ENCODE peak calls at places on chromosomes 5 and 9, in four cellular contexts. N is mesenchymal stem cell, L is fibroblast of lung, A is ovary. V is an unnamed sample.
A peak's percentile ranks its signal among the peaks of the same experiment; 100 is the strongest.

GRCh38 chr5:108625654-108626053 is 122.0 kb upstream of the FER start:
- DNase-seq in N (no peak), L (no peak), A (no peak), V (no peak)

GRCh38 chr5:74075496-74075895 is 449.5 kb downstream of the ARHGEF28 start:
- DNase-seq in N (no peak), L (no peak), A (no peak), V (no peak)

GRCh38 chr9:108001219-108001618 is 511.6 kb upstream of the KLF4 start:
- DNase-seq in N (peak; percentile 46), L (peak; percentile 9), A (no peak), V (no peak)

GRCh38 chr5:6572086-6572824 is 60.6 kb downstream of the NSUN2 start:
- DNase-seq in N (no peak), L (no peak), A (no peak), V (no peak)

GRCh38 chr9:87107072-87107471 is 159.8 kb upstream of the GAS1 start:
- DNase-seq in N (no peak), L (no peak), A (no peak), V (peak; percentile 31)

GRCh38 chr5:1887400-1888360 is 5.0 kb upstream of the IRX4 start:
- DNase-seq in N (no peak), L (no peak), A (no peak), V (no peak)

GRCh38 chr5:32172908-32173393 is 1.2 kb downstream of the GOLPH3 start:
- DNase-seq in N (peak; percentile 41), L (no peak), A (no peak), V (no peak)

GRCh38 chr5:59831341-59831989 is 62.1 kb downstream of the PDE4D start:
- DNase-seq in N (peak; percentile 86), L (peak; percentile 58), A (no peak), V (no peak)

GRCh38 chr5:141421489-141421855 is 621 bp downstream of the PCDHGA11 start:
- DNase-seq in N (no peak), L (peak; percentile 34), A (no peak), V (no peak)

GRCh38 chr5:6729400-6730310 is 16.4 kb downstream of the TENT4A start:
- DNase-seq in N (no peak), L (no peak), A (no peak), V (no peak)

GRCh38 chr5:141478321-141478945 is 2.7 kb downstream of the PCDHGC3 start:
- DNase-seq in N (no peak), L (no peak), A (peak; percentile 62), V (no peak)

GRCh38 chr5:23269981-23270380 is 237.4 kb upstream of the PRDM9 start:
- DNase-seq in N (peak; percentile 51), L (peak; percentile 66), A (no peak), V (peak; percentile 8)

DNA sequence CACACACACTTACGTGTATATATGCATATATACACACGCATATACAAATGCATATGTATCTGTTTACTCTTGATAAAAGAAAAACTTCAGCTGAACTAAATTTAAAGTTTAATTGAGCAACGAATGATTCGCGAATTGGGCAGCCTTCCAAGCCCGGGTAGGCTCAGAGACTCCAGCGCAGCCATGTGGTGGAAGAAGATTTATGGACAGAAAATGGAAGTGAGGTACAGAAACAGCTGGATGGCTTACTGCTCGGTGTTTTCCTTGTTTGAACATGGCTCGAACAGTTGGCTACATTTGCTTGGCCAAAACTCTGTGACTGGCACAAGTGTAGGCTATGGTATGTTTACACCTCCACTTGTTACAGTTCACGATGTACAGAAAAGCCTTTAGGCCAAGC is 239.3 kb upstream of the PRDM9 start:
- DNase-seq in N (no peak), L (peak; percentile 23), A (no peak), V (no peak)
- H3K4me3 ChIP-seq in N (no peak overlapping the region), L (no peak overlapping the region), A (no peak overlapping the region), V (no peak overlapping the region)

GRCh38 chr5:119354522-119355243 is 1.1 kb upstream of the TNFAIP8 start:
- DNase-seq in N (no peak), L (no peak), A (no peak), V (no peak)
- H3K4me3 ChIP-seq in N (no peak overlapping the region), L (no peak overlapping the region), A (no peak overlapping the region), V (no peak overlapping the region)

GRCh38 chr9:37911271-37911681 is 7.3 kb upstream of the SLC25A51 start:
- DNase-seq in N (no peak), L (peak; percentile 69), A (no peak), V (peak; percentile 48)
- H3K4me3 ChIP-seq in N (no peak overlapping the region), L (no peak overlapping the region), A (no peak overlapping the region), V (no peak overlapping the region)

GRCh38 chr9:95477885-95478790 is 38.6 kb downstream of the PTCH1 start:
- DNase-seq in N (peak; percentile 48), L (no peak), A (no peak), V (no peak)

GRCh38 chr9:95484225-95484624 is 32.5 kb downstream of the PTCH1 start:
- DNase-seq in N (no peak), L (no peak), A (no peak), V (no peak)

GRCh38 chr9:95483431-95483830 is 33.3 kb downstream of the PTCH1 start:
- DNase-seq in N (no peak), L (no peak), A (no peak), V (no peak)

GRCh38 chr9:95480346-95480745 is 36.4 kb downstream of the PTCH1 start:
- DNase-seq in N (no peak), L (no peak), A (no peak), V (no peak)

GRCh38 chr9:95481000-95481399 is 35.8 kb downstream of the PTCH1 start:
- DNase-seq in N (no peak), L (no peak), A (no peak), V (no peak)
- H3K4me3 ChIP-seq in N (no peak overlapping the region), L (no peak overlapping the region), A (no peak overlapping the region), V (no peak overlapping the region)

GRCh38 chr5:139662617-139663016 is 14.5 kb downstream of the CXXC5 start:
- DNase-seq in N (no peak), L (no peak), A (no peak), V (no peak)

GRCh38 chr5:139660105-139660915 is 12.2 kb downstream of the CXXC5 start:
- DNase-seq in N (peak; percentile 42), L (no peak), A (no peak), V (no peak)

GRCh38 chr5:139659673-139660072 is 11.5 kb downstream of the CXXC5 start:
- DNase-seq in N (peak; percentile 43), L (no peak), A (no peak), V (no peak)

GRCh38 chr5:139663207-139663606 is 15.1 kb downstream of the CXXC5 start:
- DNase-seq in N (no peak), L (no peak), A (no peak), V (no peak)

DNA sequence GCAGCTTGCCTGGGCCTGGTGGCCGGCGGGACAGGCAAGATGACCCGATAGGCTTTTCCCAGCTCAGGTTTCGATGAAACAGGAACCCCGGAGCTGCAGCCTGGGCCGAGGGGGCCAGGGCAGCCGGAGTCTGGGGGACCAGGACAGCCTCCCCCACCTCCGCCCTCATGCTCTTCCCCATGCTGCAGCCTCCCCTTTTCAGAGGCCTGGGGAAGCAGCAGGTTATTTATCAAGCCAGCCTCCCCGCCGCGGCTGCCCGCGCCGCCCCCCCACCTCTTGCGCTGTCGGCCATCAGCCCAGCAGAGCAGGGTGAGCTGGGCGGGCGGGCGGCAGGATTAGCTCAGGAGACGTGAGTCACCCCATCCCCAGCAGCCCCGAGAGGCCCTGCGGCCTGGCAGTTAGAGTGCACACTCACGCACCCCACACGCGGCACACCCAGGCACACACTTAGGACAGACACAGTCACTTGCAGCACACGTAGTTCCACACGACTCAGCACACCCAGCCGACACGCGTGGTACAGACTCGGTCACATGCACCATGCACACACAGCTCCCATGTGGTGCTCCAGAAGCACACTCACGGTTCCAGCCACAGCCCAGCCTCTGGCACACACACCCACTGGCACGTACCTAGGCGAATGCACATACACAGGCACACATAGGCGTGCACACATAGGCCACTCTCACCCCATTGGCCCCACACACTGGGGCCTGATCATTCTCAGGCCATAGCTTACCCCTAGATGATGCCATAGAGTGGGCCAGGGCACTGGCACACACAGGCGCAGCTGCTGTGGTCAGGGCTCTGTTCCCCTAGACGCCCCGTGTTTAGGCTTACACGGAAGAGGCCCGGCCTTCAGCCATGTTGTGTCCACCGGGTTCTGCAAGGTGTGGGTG is 13.0 kb downstream of the CXXC5 start:
- DNase-seq in N (peak; percentile 97), L (peak; percentile 93), A (peak; percentile 66), V (peak; percentile 91)
- H3K4me3 ChIP-seq in N (no peak overlapping the region), L (no peak overlapping the region), A (peak overlapping the region; percentile 29), V (peak overlapping the region; percentile 18)

V was measured in skeletal muscle cell.